ENCODE peak calls at places on chromosomes 12 and 14, in four cellular contexts. J, P, Y and V are unnamed samples.

GRCh38 chr12:131000000-131000486 is 46.3 kb downstream of the ADGRD1 start:
- DNase-seq in J (no peak), P (no peak), Y (no peak), V (no peak)

GRCh38 chr14:93720981-93721483 is 67.3 kb downstream of the PRIMA1 start:
- DNase-seq in J (no peak), P (no peak), Y (no peak), V (no peak)

GRCh38 chr12:573226-573625 is 90.0 kb downstream of the NINJ2 start:
- DNase-seq in J (no peak), P (no peak), Y (no peak), V (no peak)

GRCh38 chr12:62917939-62918338 is 17.0 kb downstream of the PPM1H start:
- DNase-seq in J (no peak), P (no peak), Y (no peak), V (no peak)

GRCh38 chr14:69711065-69711464 is 55.9 kb upstream of the SRSF5 start:
- DNase-seq in J (no peak), P (no peak), Y (no peak), V (no peak)

GRCh38 chr12:120798696-120799095 is 73.1 kb downstream of the ACADS start:
- DNase-seq in J (no peak), P (no peak), Y (no peak), V (no peak)

GRCh38 chr12:1836854-1837411 is 16.6 kb downstream of the LRTM2 start:
- DNase-seq in J (peak), P (peak), Y (no peak), V (no peak)

GRCh38 chr12:89651192-89651591 is 57.4 kb downstream of the ATP2B1 start:
- DNase-seq in J (no peak), P (no peak), Y (no peak), V (no peak)

GRCh38 chr14:73744874-73745529 is 30.8 kb upstream of the PNMA1 start:
- DNase-seq in J (no peak), P (peak), Y (no peak), V (no peak)

GRCh38 chr12:21697829-21698630 is 40.4 kb upstream of the LDHB start:
- DNase-seq in J (peak), P (peak), Y (peak), V (peak)

GRCh38 chr12:89157413-89157812 is 194.9 kb downstream of the DUSP6 start:
- DNase-seq in J (no peak), P (no peak), Y (no peak), V (no peak)

GRCh38 chr12:82524636-82525035 is 162.1 kb upstream of the TMTC2 start:
- DNase-seq in J (no peak), P (no peak), Y (no peak), V (no peak)

GRCh38 chr12:18250313-18250916 is 10.9 kb upstream of the PIK3C2G start:
- DNase-seq in J (peak), P (peak), Y (peak), V (peak)

GRCh38 chr12:5201554-5202243 is 158.0 kb downstream of the KCNA5 start:
- DNase-seq in J (peak), P (peak), Y (no peak), V (peak)

DNA sequence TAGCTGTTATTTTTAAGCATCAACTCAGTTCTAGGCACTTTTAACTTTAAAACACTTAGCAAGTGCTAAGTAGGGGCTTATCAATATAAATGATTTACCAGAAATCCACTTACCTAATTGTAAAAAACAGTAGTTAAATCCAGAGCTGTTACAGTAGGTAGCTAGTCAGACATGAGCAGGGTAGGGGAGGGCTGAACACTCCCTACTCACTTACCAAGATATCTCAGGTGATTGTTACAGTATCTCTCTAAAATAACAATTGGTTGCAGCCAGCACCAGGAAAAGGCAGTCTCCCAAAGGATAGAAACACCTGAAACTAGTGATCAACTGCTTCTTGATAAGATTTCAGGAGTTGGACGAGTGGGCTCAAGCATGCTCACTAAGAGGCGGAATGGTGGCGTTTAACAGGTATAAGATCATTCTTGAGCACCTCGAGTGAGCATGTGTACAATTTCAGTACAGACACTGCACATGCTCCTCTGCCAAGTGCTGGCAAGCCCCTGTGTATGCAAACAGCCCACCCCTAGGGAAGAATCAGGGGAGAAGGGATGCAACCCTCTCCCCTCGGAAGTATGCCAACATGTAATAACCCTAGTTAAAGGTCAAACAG is 1113.5 kb upstream of the SEL1L start:
- DNase-seq in J (no peak), P (no peak), Y (no peak), V (no peak)
- H2AFZ ChIP-seq in J (no peak), P (no peak), Y (no peak), V (no peak)

GRCh38 chr12:34600592-34601462 is 578.5 kb downstream of the ALG10 start:
- DNase-seq in J (no peak), P (no peak), Y (no peak), V (no peak)
- H3K27ac ChIP-seq in J (no peak), P (no peak), Y (no peak), V (no peak)

DNA sequence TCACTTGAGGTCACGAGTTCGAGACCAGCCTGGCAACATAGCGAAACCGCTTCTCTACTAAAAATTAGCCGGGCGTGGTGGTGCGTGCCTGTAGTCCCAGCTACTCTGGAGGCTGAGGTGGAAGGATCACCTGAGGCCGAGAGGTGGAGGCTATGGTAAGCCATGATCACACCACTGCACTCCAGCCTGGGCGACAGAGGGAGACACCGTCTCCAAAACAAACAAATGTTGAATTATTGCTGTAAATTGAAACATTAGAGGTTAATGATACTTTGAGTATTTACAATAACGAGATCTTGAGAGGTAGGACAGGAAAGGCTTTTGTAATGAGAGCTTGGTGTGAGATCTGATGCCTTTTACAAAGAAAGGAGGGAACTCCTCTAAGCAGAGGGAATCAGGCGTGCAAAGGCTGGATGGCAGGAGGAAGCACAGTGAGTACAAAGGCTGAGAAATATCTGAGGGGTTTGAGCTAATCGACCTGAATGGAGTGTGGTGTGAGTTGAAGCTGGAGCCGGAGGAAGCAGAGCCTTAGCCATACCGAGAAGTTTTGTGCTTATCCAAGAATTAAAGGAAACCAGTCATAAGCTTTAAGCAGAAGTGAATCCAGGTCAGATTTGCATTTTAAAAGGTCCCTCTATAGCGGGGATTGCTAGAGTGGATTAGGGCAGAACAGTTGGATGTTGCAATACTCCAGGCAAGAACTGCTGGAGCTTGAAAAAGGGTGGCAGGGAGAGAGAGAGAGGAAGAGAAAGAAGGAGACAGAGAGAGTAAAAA is 1.1 kb downstream of the RHNO1 start:
- DNase-seq in J (peak), P (no peak), Y (peak), V (peak)
- H2AFZ ChIP-seq in J (no peak), P (no peak), Y (peak), V (peak)

DNA sequence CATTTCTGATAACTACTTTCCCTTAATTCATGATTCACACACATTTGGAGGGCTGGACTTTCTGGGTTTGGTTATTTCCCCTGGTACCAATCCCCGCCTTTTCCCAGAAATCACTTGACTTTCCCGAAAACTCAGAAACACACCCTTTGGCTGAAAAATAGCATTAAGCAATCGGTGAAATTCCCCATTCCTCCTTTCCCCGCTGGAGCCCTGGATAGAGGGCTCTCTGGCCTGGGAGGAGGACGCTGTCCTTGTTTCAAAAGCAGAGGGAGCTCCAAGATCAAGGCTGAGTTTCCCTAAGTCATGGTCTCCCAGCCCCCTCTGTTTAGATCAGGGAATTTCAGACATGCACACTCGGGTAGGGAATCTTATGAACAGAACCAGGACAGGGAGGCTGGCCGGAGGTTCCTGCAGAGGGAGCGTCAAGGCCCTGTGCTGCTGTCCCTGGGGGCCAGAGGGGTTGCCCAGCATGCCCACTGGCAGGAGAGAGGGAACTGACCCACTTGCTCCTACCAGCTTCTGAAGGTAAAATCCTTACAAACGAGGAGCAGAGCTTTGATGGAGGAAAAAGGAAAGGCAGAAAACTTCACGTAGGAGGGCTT is at the start of gene C1S:
- DNase-seq in J (peak), P (peak), Y (peak), V (peak)
- H3K27ac ChIP-seq in J (no peak), P (no peak), Y (peak), V (peak)